ENCODE peak calls at places on chromosomes 12 and 14, in ten cellular contexts. R is HepG2, O is transverse colon, L is prostate gland, C is tibial nerve, Y is gastrocnemius medialis, W is ovary, M is body of pancreas, G is stomach, A is esophagus squamous epithelium. K is an unnamed sample. For H3K4me1, the result is how much of the 10 kb centered on the place peaks cover.

GRCh38 chr12:92235703-92236472 is 90.2 kb upstream of the BTG1 start:
- DNase-seq in L (no peak), Y (no peak), G (no peak), O (no peak), A (no peak), C (no peak), M (no peak), W (no peak), R (no peak), K (no peak)

GRCh38 chr12:78018146-78018910 is 187.6 kb downstream of the NAV3 start:
- DNase-seq in O (no peak), A (no peak), Y (no peak), W (no peak), R (peak), G (no peak), M (peak), C (no peak), L (no peak), K (no peak)

GRCh38 chr14:47191693-47192092 is 483.7 kb downstream of the MDGA2 start:
- DNase-seq in O (no peak), L (no peak), Y (no peak), C (no peak), M (no peak), G (no peak), W (no peak), R (no peak), A (no peak), K (no peak)

GRCh38 chr12:100401660-100402059 is 44.8 kb downstream of the SLC17A8 start:
- DNase-seq in M (no peak), Y (no peak), L (no peak), O (peak), R (no peak), C (no peak), A (no peak), G (no peak), W (no peak), K (no peak)

GRCh38 chr12:14240873-14241220 is 124.6 kb upstream of the ATF7IP start:
- DNase-seq in O (no peak), A (no peak), M (no peak), R (no peak), L (no peak), G (no peak), Y (no peak), W (no peak), C (no peak), K (no peak)

GRCh38 chr12:126202138-126202537 is 1136.9 kb downstream of the AACS start:
- DNase-seq in C (no peak), M (no peak), Y (no peak), O (no peak), W (no peak), G (no peak), A (no peak), L (no peak), R (no peak), K (no peak)

GRCh38 chr14:60164404-60164716 is 838 bp downstream of the DHRS7 start:
- DNase-seq in L (no peak), W (no peak), R (peak), Y (no peak), M (no peak), G (no peak), A (no peak), O (no peak), C (no peak), K (no peak)

GRCh38 chr12:110269622-110270124 is 11.4 kb upstream of the ATP2A2 start:
- DNase-seq in A (no peak), O (no peak), W (no peak), L (no peak), M (no peak), C (no peak), G (no peak), Y (peak), R (no peak), K (no peak)

GRCh38 chr12:67726868-67727267 is 78.3 kb downstream of the DYRK2 start:
- DNase-seq in W (no peak), L (no peak), Y (no peak), A (no peak), C (no peak), G (no peak), M (no peak), R (no peak), O (no peak), K (no peak)

GRCh38 chr12:13195244-13195643 is 1.3 kb upstream of the EMP1 start:
- DNase-seq in M (no peak), A (no peak), W (no peak), R (no peak), C (no peak), O (no peak), L (no peak), Y (no peak), G (no peak), K (no peak)

GRCh38 chr14:104965561-104966231 is 12.5 kb downstream of the AHNAK2 start:
- DNase-seq in G (no peak), C (no peak), R (no peak), Y (peak), O (no peak), L (no peak), A (no peak), W (no peak), M (no peak), K (no peak)

GRCh38 chr12:113071063-113071426 is 14.5 kb downstream of the DTX1 start:
- DNase-seq in Y (no peak), A (no peak), O (no peak), W (no peak), R (no peak), M (no peak), G (no peak), L (no peak), C (no peak), K (no peak)

GRCh38 chr14:99395904-99396530 is 84.6 kb downstream of the SETD3 start:
- DNase-seq in R (no peak), Y (no peak), G (peak), M (no peak), C (no peak), O (no peak), L (no peak), A (no peak), W (no peak), K (no peak)

GRCh38 chr12:727321-727720 is 25.1 kb upstream of the WNK1 start:
- DNase-seq in L (no peak), O (no peak), W (no peak), Y (no peak), R (no peak), M (no peak), A (no peak), G (no peak), C (no peak), K (no peak)

GRCh38 chr12:127052491-127053232 is 1214.3 kb upstream of the TMEM132C start:
- DNase-seq in C (no peak), O (no peak), R (no peak), G (no peak), W (no peak), Y (no peak), A (no peak), L (no peak), M (no peak), K (no peak)

GRCh38 chr12:88579572-88579940 is 715 bp downstream of the KITLG start:
- DNase-seq in O (peak), L (peak), A (no peak), G (peak), Y (no peak), C (peak), M (peak), W (peak), R (no peak), K (no peak)

GRCh38 chr12:43893670-43894069 is 57.8 kb downstream of the TMEM117 start:
- DNase-seq in W (no peak), C (no peak), A (no peak), L (no peak), Y (peak), R (no peak), O (no peak), G (no peak), M (no peak), K (no peak)

GRCh38 chr12:62434504-62435336 is 31.9 kb upstream of the MON2 start:
- DNase-seq in Y (no peak), G (peak), C (no peak), W (no peak), L (peak), A (no peak), R (no peak), O (peak), M (peak), K (no peak)

GRCh38 chr12:106445981-106446380 is 88.4 kb downstream of the POLR3B start:
- DNase-seq in W (no peak), O (no peak), Y (no peak), M (no peak), A (no peak), R (no peak), G (no peak), L (no peak), C (no peak), K (no peak)

GRCh38 chr12:90015228-90015627 is 306.6 kb upstream of the ATP2B1 start:
- DNase-seq in A (no peak), L (no peak), R (no peak), W (no peak), M (no peak), G (no peak), O (no peak), Y (no peak), C (no peak), K (no peak)

GRCh38 chr14:70358631-70359030 is 852 bp downstream of the COX16 start:
- DNase-seq in R (no peak), O (no peak), G (no peak), M (no peak), L (no peak), C (no peak), A (no peak), Y (no peak), W (no peak), K (no peak)

GRCh38 chr12:89320735-89321134 is 31.6 kb downstream of the DUSP6 start:
- DNase-seq in C (no peak), M (no peak), R (no peak), L (no peak), Y (no peak), W (no peak), A (no peak), G (no peak), O (no peak), K (no peak)

GRCh38 chr12:67750528-67751183 is 102.1 kb downstream of the DYRK2 start:
- DNase-seq in Y (peak), L (no peak), O (no peak), A (no peak), W (no peak), C (no peak), G (no peak), R (no peak), M (no peak), K (no peak)

GRCh38 chr12:128607606-128608005 is 216.2 kb downstream of the SLC15A4 start:
- DNase-seq in C (no peak), M (no peak), Y (no peak), W (no peak), R (no peak), L (no peak), A (no peak), O (no peak), G (no peak), K (no peak)

GRCh38 chr12:117330441-117331113 is 30.8 kb downstream of the NOS1 start:
- DNase-seq in R (no peak), A (no peak), M (no peak), L (no peak), C (no peak), W (no peak), Y (no peak), O (no peak), G (no peak), K (no peak)

GRCh38 chr12:1670815-1671268 is 20.0 kb upstream of the ADIPOR2 start:
- DNase-seq in L (no peak), O (peak), A (no peak), M (no peak), R (no peak), G (no peak), Y (no peak), C (no peak), W (no peak), K (no peak)

GRCh38 chr14:102943454-102943853 is 21.0 kb downstream of the AMN start:
- DNase-seq in C (no peak), O (no peak), L (no peak), W (no peak), A (no peak), M (no peak), Y (no peak), G (no peak), R (no peak), K (no peak)

GRCh38 chr12:52230364-52231281 is 2.4 kb upstream of the KRT7 start:
- DNase-seq in C (no peak), L (no peak), O (no peak), A (no peak), W (no peak), G (no peak), M (peak), R (no peak), Y (no peak), K (no peak)

GRCh38 chr14:60654303-60654925 is 5.1 kb upstream of the SIX1 start:
- DNase-seq in A (no peak), M (no peak), G (no peak), W (no peak), L (no peak), Y (no peak), R (no peak), C (no peak), O (no peak), K (no peak)

GRCh38 chr12:54917001-54917488 is 62.7 kb downstream of the MUCL1 start:
- DNase-seq in L (no peak), C (no peak), A (no peak), G (no peak), M (no peak), W (no peak), R (no peak), O (no peak), Y (no peak), K (no peak)

GRCh38 chr12:24821691-24822090 is 127.2 kb downstream of the BCAT1 start:
- DNase-seq in G (no peak), M (no peak), L (no peak), R (no peak), W (no peak), O (no peak), A (no peak), C (no peak), Y (no peak), K (no peak)

GRCh38 chr14:99699071-99699760 is 15.1 kb downstream of the CYP46A1 start:
- DNase-seq in M (no peak), R (no peak), G (no peak), L (no peak), Y (no peak), C (no peak), A (no peak), W (no peak), O (no peak), K (peak)

GRCh38 chr14:91283666-91284065 is 39.2 kb upstream of the GPR68 start:
- DNase-seq in C (no peak), A (no peak), M (no peak), Y (no peak), O (no peak), G (no peak), R (no peak), W (no peak), L (no peak), K (no peak)

GRCh38 chr14:92754956-92755355 is 6.5 kb upstream of the LGMN start:
- DNase-seq in W (no peak), Y (no peak), C (no peak), L (no peak), G (no peak), R (peak), A (no peak), O (no peak), M (peak), K (no peak)

GRCh38 chr12:48852734-48853168 is 788 bp upstream of the DDX23 start:
- DNase-seq in G (no peak), Y (no peak), A (no peak), O (no peak), W (no peak), L (no peak), M (no peak), C (no peak), R (peak), K (no peak)
- TF ChIP-seq POLR2A in G (no peak), Y (no peak), A (no peak), O (no peak), W (no peak), L (no peak), M (no peak), C (no peak), R (no peak), K (no peak)

DNA sequence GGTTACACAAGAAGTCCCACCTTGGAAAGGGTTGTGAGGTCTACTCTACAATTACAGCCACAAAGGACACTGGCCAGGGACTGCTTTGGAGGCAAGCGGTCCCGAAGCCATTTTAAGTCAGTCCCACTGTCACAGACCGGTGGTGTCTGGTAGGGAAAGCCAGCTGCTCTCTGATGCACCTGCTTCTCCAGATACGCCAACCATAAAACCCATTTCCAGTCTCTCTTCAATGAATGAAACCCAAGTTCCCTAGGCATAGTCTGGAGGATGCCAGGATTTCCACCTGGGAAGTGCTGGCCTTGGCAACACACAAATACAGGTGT is 32.6 kb downstream of the SYNE3 start:
- DNase-seq in M (no peak), R (no peak), L (no peak), A (no peak), Y (no peak), W (no peak), G (no peak), O (no peak), C (no peak), K (no peak)
- H3K4me1 ChIP-seq in M (under half), R (under half), L (under half), A (half or more), Y (under half), W (under half), G (half or more), O (under half), C (half or more), K (half or more)

DNA sequence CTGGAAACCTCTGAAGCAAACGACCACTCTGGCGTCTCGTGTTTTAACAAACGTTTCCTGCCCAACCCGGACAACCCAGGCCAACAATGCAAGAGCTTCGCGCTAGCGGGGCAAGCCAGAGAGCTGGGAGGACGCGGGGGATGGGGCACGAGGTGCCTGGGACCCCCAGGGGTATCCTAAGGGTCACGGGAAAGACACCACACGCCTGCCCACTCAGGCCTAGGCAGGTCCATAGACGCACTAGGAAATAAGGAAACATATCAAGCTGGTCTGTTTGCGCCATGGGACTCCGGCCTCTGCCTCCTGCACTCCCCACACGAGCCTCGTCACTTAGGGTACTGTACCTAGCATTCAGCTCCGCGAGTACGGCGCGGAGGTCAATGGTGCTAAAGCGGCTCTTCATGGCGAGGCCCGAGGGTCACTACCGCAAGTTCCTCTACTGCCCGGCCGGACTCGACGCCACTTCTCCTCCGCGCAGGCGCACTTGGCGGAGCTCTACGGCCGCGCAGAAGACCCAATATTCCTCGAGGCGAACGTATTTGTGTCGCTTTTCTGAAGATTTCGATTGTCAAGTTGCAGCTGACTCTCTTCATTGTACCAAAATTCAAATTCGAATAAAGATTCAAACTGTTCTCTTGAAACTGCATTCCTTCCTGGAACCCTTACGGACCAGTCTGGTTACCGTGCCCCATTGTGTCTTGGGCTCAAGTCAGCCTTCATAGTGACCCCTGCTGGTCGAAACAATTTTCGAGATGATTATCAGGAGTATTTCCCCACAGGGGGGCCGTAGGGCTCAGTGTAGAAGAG is at the start of gene NEMF:
- DNase-seq in R (peak), C (peak), W (peak), M (peak), Y (peak), O (peak), L (peak), G (peak), A (peak), K (no peak)
- TF ChIP-seq POLR2A in R (peak), C (peak), W (peak), M (peak), Y (peak), O (peak), L (peak), G (no peak), A (peak), K (no peak)

GRCh38 chr12:46366771-46367170 is 5.8 kb downstream of the SLC38A2 start:
- DNase-seq in M (no peak), A (no peak), W (no peak), R (no peak), O (no peak), G (no peak), Y (no peak), L (no peak), C (no peak), K (no peak)
- H3K4me1 ChIP-seq in M (half or more), A (half or more), W (under half), R (half or more), O (half or more), G (half or more), Y (half or more), L (under half), C (half or more), K (half or more)

DNA sequence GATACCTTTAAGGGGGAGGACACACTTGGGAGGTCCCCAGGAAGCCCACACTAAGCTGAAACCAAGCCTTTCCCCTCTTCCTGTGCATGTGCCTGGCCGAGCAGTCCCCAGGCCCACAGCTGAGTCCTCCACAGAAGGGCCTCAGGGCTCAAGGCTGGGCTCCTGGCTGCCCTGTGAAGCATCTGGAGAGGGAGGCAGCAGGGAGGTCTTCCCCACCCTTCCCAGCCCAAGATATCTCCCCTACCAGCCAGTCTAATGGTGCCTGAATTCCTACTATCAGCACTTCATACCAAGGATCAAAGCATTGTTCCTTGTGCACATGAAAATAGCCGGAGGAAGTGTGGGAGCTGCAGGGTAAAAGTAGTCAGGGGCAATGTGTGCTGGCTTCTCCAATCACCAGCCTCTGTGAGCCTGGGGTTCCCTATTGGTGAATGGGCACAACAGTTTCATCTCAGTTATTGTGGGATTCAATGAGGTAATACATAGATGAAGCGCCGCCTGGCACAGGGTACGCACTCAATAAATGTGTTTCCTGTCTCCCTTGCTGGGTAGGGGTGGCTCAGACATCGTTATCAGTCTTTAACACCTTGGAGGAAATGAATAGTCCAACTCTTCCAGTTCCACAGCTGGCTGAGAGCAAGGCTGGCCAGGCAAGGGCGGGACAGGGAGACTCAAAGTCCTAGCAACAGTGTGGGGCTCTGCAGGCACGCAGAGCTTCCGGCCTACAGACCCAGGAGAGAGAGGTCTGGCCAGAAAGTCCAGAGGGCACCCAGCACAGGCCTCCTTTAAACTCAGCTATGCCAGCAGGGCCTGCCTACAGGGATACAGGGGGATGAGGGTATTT is 39.1 kb upstream of the PNMA1 start:
- DNase-seq in O (peak), M (peak), L (no peak), W (peak), A (no peak), R (peak), C (no peak), G (peak), Y (no peak), K (no peak)
- TF ChIP-seq POLR2A in O (peak), M (no peak), L (no peak), W (no peak), A (no peak), R (no peak), C (no peak), G (no peak), Y (no peak), K (no peak)